ENCODE peak calls at places on chromosome 18, in four cellular contexts. S, P, G and C are unnamed samples.

GRCh38 chr18:13379062-13379800 is 160.7 kb downstream of the LDLRAD4 start:
- DNase-seq in G (no peak), S (no peak), P (no peak), C (no peak)

GRCh38 chr18:36420826-36421225 is 123.3 kb downstream of the FHOD3 start:
- DNase-seq in G (no peak), P (peak; percentile 19), S (no peak), C (no peak)

GRCh38 chr18:24631238-24632025 is 171.0 kb downstream of the HRH4 start:
- DNase-seq in G (no peak), P (no peak), S (no peak), C (no peak)

GRCh38 chr18:80022613-80023012 is 11.6 kb upstream of the RBFA start:
- DNase-seq in P (no peak), G (no peak), S (peak; percentile 50), C (no peak)

GRCh38 chr18:36905560-36905959 is 76.6 kb downstream of the KIAA1328 start:
- DNase-seq in S (no peak), P (no peak), G (no peak), C (no peak)

GRCh38 chr18:67682516-67682915 is 166.0 kb upstream of the DSEL start:
- DNase-seq in S (no peak), P (no peak), G (no peak), C (no peak)

GRCh38 chr18:50092250-50092780 is 102.6 kb downstream of the MYO5B start:
- DNase-seq in P (no peak), S (no peak), G (no peak), C (no peak)

GRCh38 chr18:76281565-76281964 is 213.5 kb downstream of the ZNF516 start:
- DNase-seq in S (no peak), P (no peak), G (no peak), C (no peak)

GRCh38 chr18:39839782-39840181 is 2115.3 kb upstream of the PIK3C3 start:
- DNase-seq in P (no peak), G (no peak), S (no peak), C (no peak)

GRCh38 chr18:76486600-76486999 is 8.4 kb downstream of the ZNF516 start:
- DNase-seq in G (no peak), P (no peak), S (no peak), C (no peak)

GRCh38 chr18:32742620-32743019 is 30.2 kb downstream of the KLHL14 start:
- DNase-seq in S (no peak), P (no peak), G (no peak), C (no peak)

GRCh38 chr18:48921305-48922202 is 29.2 kb downstream of the SMAD7 start:
- DNase-seq in P (no peak), S (no peak), G (no peak), C (no peak)

GRCh38 chr18:37564796-37565137 is 831 bp downstream of the CELF4 start:
- DNase-seq in G (no peak), S (no peak), P (peak; percentile 49), C (no peak)

GRCh38 chr18:79515331-79515730 is 119.6 kb downstream of the NFATC1 start:
- DNase-seq in G (no peak), P (no peak), S (no peak), C (no peak)

GRCh38 chr18:79900610-79901570 is 50.6 kb downstream of the SLC66A2 start:
- DNase-seq in P (no peak), G (no peak), S (no peak), C (peak; percentile 12)

GRCh38 chr18:73980289-73980979 is 167.2 kb downstream of the FBXO15 start:
- DNase-seq in P (peak; percentile 16), S (no peak), G (no peak), C (no peak)

GRCh38 chr18:28905509-28905908 is 728.6 kb upstream of the CDH2 start:
- DNase-seq in G (no peak), P (no peak), S (no peak), C (no peak)

GRCh38 chr18:59155140-59155539 is 15.5 kb downstream of the SEC11C start:
- DNase-seq in P (no peak), G (no peak), S (no peak), C (no peak)

GRCh38 chr18:36501100-36501499 is 203.6 kb downstream of the FHOD3 start:
- DNase-seq in P (no peak), G (no peak), S (no peak), C (no peak)

GRCh38 chr18:67043276-67043675 is 439.4 kb upstream of the CDH19 start:
- DNase-seq in G (no peak), P (no peak), S (no peak), C (no peak)

GRCh38 chr18:49017813-49018552 is 67.2 kb upstream of the SMAD7 start:
- DNase-seq in S (no peak), P (no peak), G (no peak), C (peak; percentile 10)

GRCh38 chr18:23542471-23542870 is 39.2 kb downstream of the RMC1 start:
- DNase-seq in G (no peak), P (no peak), S (no peak), C (no peak)

GRCh38 chr18:70423988-70424387 is 135.1 kb downstream of the SOCS6 start:
- DNase-seq in P (no peak), G (no peak), S (no peak), C (no peak)

GRCh38 chr18:77230645-77231044 is 19.0 kb upstream of the GALR1 start:
- DNase-seq in G (no peak), P (no peak), S (no peak), C (no peak)

GRCh38 chr18:50312296-50313030 is 25.0 kb upstream of the CXXC1 start:
- DNase-seq in S (no peak), P (no peak), G (peak; percentile 97), C (no peak)

GRCh38 chr18:11963991-11964484 is 17.3 kb upstream of the IMPA2 start:
- DNase-seq in S (no peak), G (no peak), P (peak; percentile 38), C (no peak)

GRCh38 chr18:77711096-77711495 is 461.4 kb downstream of the GALR1 start:
- DNase-seq in S (no peak), G (no peak), P (peak; percentile 3), C (no peak)

GRCh38 chr18:5415665-5416064 is 120.1 kb upstream of the ZBTB14 start:
- DNase-seq in G (no peak), S (no peak), P (no peak), C (no peak)

GRCh38 chr18:5414546-5414945 is 119.0 kb upstream of the ZBTB14 start:
- DNase-seq in S (no peak), G (no peak), P (no peak), C (no peak)

GRCh38 chr18:5413447-5413846 is 117.9 kb upstream of the ZBTB14 start:
- DNase-seq in P (no peak), S (no peak), G (no peak), C (no peak)

GRCh38 chr18:5416112-5416511 is 120.6 kb upstream of the ZBTB14 start:
- DNase-seq in G (no peak), S (no peak), P (no peak), C (no peak)

DNA sequence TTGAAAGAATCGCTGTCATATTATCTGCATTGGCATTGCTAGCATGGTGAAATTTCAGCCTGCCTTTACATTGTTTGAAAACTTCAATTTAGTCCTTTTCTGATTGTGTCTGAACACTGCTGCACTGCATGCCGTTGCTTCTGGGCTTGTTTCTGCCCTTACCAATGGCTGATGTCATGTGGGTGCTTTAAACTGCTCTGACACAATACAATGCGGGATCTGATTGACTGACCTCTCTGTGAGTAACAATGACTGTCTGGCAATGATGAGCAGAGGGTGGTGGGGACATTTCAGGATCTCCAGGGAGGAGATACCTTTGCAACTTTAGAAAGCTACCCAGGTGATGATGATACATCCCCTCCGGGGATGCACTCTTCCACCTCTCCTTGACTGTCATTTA is 119.5 kb upstream of the ZBTB14 start:
- DNase-seq in S (no peak), P (no peak), G (no peak), C (no peak)
- TF ChIP-seq SPI1 in S (no peak), P (no peak), G (no peak), C (no peak)

GRCh38 chr18:26468931-26469340 is 79.4 kb downstream of the KCTD1 start:
- DNase-seq in S (no peak), P (peak; percentile 66), G (no peak), C (peak; percentile 28)

GRCh38 chr18:26471826-26472225 is 76.5 kb downstream of the KCTD1 start:
- DNase-seq in S (no peak), G (no peak), P (no peak), C (no peak)

GRCh38 chr18:26473721-26474120 is 74.6 kb downstream of the KCTD1 start:
- DNase-seq in G (no peak), S (no peak), P (no peak), C (no peak)

GRCh38 chr18:26471027-26471426 is 77.3 kb downstream of the KCTD1 start:
- DNase-seq in S (no peak), P (no peak), G (no peak), C (no peak)

GRCh38 chr18:26470011-26470637 is 78.2 kb downstream of the KCTD1 start:
- DNase-seq in S (no peak), P (no peak), G (peak; percentile 67), C (peak; percentile 19)
- TF ChIP-seq SPI1 in S (no peak), P (no peak), G (no peak), C (no peak)

DNA sequence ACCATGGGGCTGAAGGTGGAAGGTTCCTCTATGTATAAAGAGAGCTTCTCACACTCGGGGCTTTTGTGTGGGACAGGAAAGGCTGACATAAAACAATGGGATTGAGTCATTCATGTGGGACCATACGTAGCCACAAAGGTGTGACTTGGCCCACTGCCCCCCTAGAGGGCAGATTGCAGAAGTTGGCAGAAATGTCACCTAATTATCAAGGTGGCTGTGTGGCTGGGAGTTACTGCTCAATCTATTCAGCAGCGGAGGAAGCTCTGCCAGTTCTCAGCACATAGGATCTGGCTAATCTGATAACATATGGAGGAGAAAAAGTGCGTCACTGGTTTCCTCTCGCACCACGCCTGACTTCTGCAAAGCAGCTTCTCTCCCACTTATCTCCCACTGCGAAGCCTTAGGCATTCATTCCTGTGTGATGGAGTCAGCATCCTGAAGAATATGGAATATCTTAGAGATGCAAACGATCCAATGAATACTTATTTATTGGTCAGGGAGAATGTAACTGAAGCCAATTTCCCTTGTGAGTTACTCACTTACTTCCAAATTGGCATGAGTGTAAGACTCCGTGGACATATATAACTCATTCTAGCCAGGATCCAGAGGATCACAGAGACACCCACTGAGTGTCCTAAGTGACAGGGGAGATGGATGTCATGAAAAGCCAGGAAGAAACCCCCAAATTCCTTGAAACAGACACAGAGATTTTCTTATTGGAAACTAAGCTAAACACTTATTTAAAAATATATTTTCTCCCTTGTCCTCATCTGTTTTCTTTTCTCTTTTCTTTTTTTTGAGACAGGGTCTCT is 344.8 kb downstream of the TGIF1 start:
- DNase-seq in G (no peak), S (no peak), P (peak; percentile 16), C (no peak)
- TF ChIP-seq SPI1 in G (no peak), S (no peak), P (no peak), C (no peak)

GRCh38 chr18:63237911-63238710 is 81.5 kb downstream of the BCL2 start:
- DNase-seq in S (no peak), G (no peak), P (no peak), C (no peak)

GRCh38 chr18:63236417-63236816 is 83.2 kb downstream of the BCL2 start:
- DNase-seq in P (no peak), S (peak; percentile 72), G (no peak), C (no peak)

GRCh38 chr18:63238711-63239110 is 80.9 kb downstream of the BCL2 start:
- DNase-seq in S (no peak), P (no peak), G (no peak), C (no peak)

GRCh38 chr18:63236990-63237389 is 82.6 kb downstream of the BCL2 start:
- DNase-seq in S (peak; percentile 34), P (no peak), G (no peak), C (no peak)

DNA sequence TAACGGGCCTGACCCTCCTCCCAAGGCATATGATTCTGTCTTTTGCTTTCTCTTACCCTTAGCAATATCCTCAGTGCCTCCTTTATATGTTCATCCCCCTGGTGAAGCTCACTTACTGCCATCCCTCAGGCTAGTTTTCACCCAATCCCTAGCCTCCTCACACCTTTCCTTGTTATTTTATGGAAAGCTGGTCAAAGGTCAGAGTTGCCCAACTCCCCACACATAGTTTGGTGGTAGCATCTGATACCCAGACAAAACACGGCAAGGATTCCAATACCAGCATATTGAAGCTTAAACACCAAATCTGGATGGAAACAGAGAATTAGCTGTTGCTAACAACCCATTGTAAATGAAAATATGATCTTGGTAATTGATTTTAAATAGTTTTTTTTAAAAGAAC is 82.1 kb downstream of the BCL2 start:
- DNase-seq in G (no peak), S (no peak), P (no peak), C (no peak)
- TF ChIP-seq SPI1 in G (no peak), S (no peak), P (no peak), C (no peak)